ENCODE peak calls at places on chromosome 16, in eight cellular contexts. Z, A, E, I, B, D, M and C are unnamed samples.

GRCh38 chr16:8912793-8913192 is 30.6 kb downstream of the LITAFD start:
- DNase-seq in B (peak; percentile 42), Z (no peak), I (no peak), E (no peak), A (no peak), D (no peak), M (no peak), C (no peak)

GRCh38 chr16:49598386-49599170 is 225.0 kb downstream of the C16orf78 start:
- DNase-seq in D (no peak), M (no peak), A (no peak), Z (no peak), E (no peak), B (peak; percentile 57), I (no peak), C (peak; percentile 27)

GRCh38 chr16:10970065-10970464 is 25.7 kb downstream of the CLEC16A start:
- DNase-seq in A (no peak), I (no peak), D (no peak), B (no peak), M (no peak), E (no peak), Z (no peak), C (no peak)

GRCh38 chr16:57284206-57284951 is at the start of gene PLLP:
- DNase-seq in D (no peak), B (no peak), M (peak; percentile 57), Z (peak; percentile 54), E (peak; percentile 68), A (peak; percentile 62), I (no peak), C (peak; percentile 57)

GRCh38 chr16:57692636-57693035 is 2.0 kb upstream of the DRC7 start:
- DNase-seq in I (no peak), D (no peak), A (no peak), B (no peak), E (no peak), Z (no peak), M (no peak), C (no peak)

GRCh38 chr16:15573274-15573895 is 69.6 kb downstream of the MARF1 start:
- DNase-seq in B (no peak), E (no peak), Z (no peak), A (no peak), M (no peak), D (no peak), I (no peak), C (no peak)

GRCh38 chr16:48535831-48536599 is 74.0 kb downstream of the N4BP1 start:
- DNase-seq in D (no peak), E (peak; percentile 36), I (no peak), B (no peak), A (peak; percentile 61), M (peak; percentile 34), Z (no peak), C (peak; percentile 49)

GRCh38 chr16:15493416-15494181 is 59.2 kb downstream of the BMERB1 start:
- DNase-seq in A (no peak), E (no peak), Z (no peak), I (no peak), B (no peak), D (no peak), M (no peak), C (no peak)

GRCh38 chr16:22195695-22196558 is 10.2 kb upstream of the EEF2K start:
- DNase-seq in A (peak; percentile 92), B (peak; percentile 99), D (no peak), E (peak; percentile 88), Z (peak; percentile 91), I (peak; percentile 90), M (peak; percentile 87), C (peak; percentile 78)

GRCh38 chr16:3542153-3542550 is 35.1 kb downstream of the NLRC3 start:
- DNase-seq in I (no peak), B (no peak), E (no peak), A (no peak), D (no peak), M (no peak), Z (no peak), C (no peak)

GRCh38 chr16:2610781-2611498 is 71.4 kb upstream of the KCTD5 start:
- DNase-seq in Z (no peak), D (no peak), A (no peak), B (peak; percentile 76), I (no peak), E (no peak), M (no peak), C (no peak)

GRCh38 chr16:85722066-85722465 is 28.8 kb downstream of the C16orf74 start:
- DNase-seq in B (no peak), A (no peak), M (no peak), E (no peak), D (no peak), I (no peak), Z (no peak), C (no peak)

GRCh38 chr16:54374136-54374535 is 87.5 kb upstream of the IRX3 start:
- DNase-seq in E (no peak), M (no peak), B (peak; percentile 36), A (no peak), D (no peak), I (no peak), Z (no peak), C (no peak)

GRCh38 chr16:86325895-86326294 is 184.4 kb upstream of the FOXF1 start:
- DNase-seq in M (no peak), E (no peak), D (no peak), I (no peak), Z (no peak), A (no peak), B (no peak), C (no peak)

GRCh38 chr16:55323637-55324490 is at the start of gene IRX6:
- DNase-seq in M (no peak), I (peak; percentile 74), Z (peak; percentile 47), D (no peak), E (peak; percentile 90), A (no peak), B (peak; percentile 96), C (peak; percentile 37)

GRCh38 chr16:84914273-84914672 is 94.5 kb downstream of the CRISPLD2 start:
- DNase-seq in M (no peak), D (no peak), A (no peak), I (no peak), E (no peak), B (no peak), Z (no peak), C (no peak)

GRCh38 chr16:3266873-3267537 is 10.6 kb upstream of the MEFV start:
- DNase-seq in A (peak; percentile 21), Z (peak; percentile 64), E (peak; percentile 66), M (no peak), D (no peak), B (no peak), I (no peak), C (no peak)

DNA sequence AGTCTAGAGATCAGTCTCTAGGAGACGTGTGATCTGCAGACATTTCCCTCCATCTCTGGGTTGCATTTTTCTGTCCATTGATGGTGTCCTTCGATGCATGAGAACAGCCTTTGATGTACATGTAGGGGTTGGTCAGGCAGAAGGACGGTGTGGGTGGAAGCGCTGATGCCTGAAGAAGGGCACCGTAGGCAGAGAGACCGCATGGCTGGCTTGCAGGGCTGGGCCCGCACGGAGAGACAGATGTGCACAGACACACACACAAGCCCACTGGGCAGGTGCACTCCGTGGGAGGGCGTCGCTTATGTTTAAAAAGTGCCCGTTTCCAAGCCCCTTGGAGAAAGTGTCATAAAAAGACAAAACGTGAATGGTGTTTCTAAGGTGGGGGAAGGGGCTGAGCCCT is 15.7 kb upstream of the WFIKKN1 start:
- DNase-seq in E (no peak), I (no peak), Z (no peak), A (no peak), M (no peak), B (no peak), D (no peak), C (no peak)
- TF ChIP-seq CTCF in E (no peak), I (no peak), Z (no peak), A (no peak), M (no peak), B (no peak), D (no peak), C (no peak)

GRCh38 chr16:75550211-75550662 is 5.8 kb downstream of the TMEM231 start:
- DNase-seq in M (no peak), I (peak; percentile 34), A (peak; percentile 44), Z (peak; percentile 61), B (no peak), D (no peak), E (peak; percentile 89), C (no peak)
- TF ChIP-seq CTCF in M (no peak), I (peak; percentile 29), A (peak; percentile 31), Z (peak; percentile 65), B (no peak), D (peak; percentile 58), E (peak; percentile 93), C (no peak)

GRCh38 chr16:28878083-28878926 is at the start of gene ATP2A1:
- DNase-seq in I (no peak), E (no peak), A (no peak), Z (no peak), B (no peak), D (no peak), M (no peak), C (no peak)

GRCh38 chr16:28875134-28876015 is 2.9 kb upstream of the ATP2A1 start:
- DNase-seq in I (no peak), M (no peak), A (no peak), Z (no peak), E (no peak), D (no peak), B (no peak), C (no peak)

GRCh38 chr16:28877642-28877975 is 679 bp upstream of the ATP2A1 start:
- DNase-seq in D (no peak), E (no peak), A (no peak), B (no peak), Z (no peak), I (no peak), M (no peak), C (no peak)

GRCh38 chr16:28876016-28876659 is 2.1 kb upstream of the ATP2A1 start:
- DNase-seq in D (no peak), M (no peak), A (no peak), E (no peak), I (no peak), Z (no peak), B (no peak), C (no peak)

DNA sequence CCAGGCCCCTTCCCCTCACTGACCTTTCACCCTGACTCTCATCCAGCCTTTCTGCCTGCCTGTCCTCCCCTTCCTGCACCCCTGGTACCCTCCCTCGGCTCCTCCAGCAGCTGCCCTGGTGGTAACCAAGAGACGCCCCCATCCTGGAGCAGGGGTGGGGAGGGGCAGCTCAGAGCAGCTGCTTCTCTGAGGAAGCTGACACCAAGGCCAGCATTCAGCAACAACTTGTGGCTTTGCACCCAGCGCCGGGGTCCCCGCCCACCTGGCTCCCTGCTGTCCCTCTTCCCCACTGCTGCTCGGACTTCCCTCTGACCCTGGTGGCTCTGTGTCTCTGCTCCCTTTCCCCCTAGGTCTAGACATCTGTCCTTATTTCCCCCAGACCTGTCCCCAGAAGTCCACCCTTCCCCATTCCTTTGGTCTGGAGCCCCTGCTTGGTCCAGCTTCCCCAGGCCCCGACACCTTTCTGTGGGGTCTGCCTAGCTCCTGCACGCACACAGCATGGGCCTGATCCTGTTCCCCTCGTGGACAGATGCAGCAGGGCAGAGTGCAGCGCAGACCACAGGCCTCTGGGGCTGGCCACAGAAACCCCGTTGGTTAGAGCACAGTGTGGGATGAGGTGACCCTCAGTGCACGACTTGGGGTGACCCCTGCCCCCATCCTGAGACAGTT is 1.2 kb upstream of the ATP2A1 start:
- DNase-seq in A (no peak), D (no peak), B (no peak), E (no peak), Z (no peak), I (no peak), M (no peak), C (no peak)
- TF ChIP-seq CTCF in A (no peak), D (no peak), B (no peak), E (no peak), Z (no peak), I (no peak), M (no peak), C (no peak)

GRCh38 chr16:17527538-17527937 is 56.8 kb upstream of the XYLT1 start:
- DNase-seq in B (no peak), I (no peak), A (no peak), E (no peak), M (no peak), D (no peak), Z (no peak), C (no peak)
- TF ChIP-seq CTCF in B (no peak), I (no peak), A (no peak), E (no peak), M (no peak), D (no peak), Z (no peak), C (no peak)